ENCODE peak calls at places on chromosomes 12 and 14, in five cellular contexts. I is fibroblast of lung, G is left lung, X is AG04450, U is tibial artery. M is an unnamed sample.

GRCh38 chr14:96676161-96676560 is 121.0 kb upstream of the VRK1 start:
- DNase-seq in I (peak; percentile 48), U (no peak), X (no peak), G (no peak), M (peak; percentile 8)

GRCh38 chr12:103632554-103633216 is 45.6 kb downstream of the STAB2 start:
- DNase-seq in X (no peak), I (no peak), U (no peak), G (peak; percentile 47), M (no peak)

GRCh38 chr12:63889721-63890509 is 45.4 kb downstream of the SRGAP1 start:
- DNase-seq in U (no peak), X (no peak), G (no peak), I (no peak), M (no peak)

GRCh38 chr12:666766-667308 is 3.6 kb upstream of the NINJ2 start:
- DNase-seq in X (no peak), G (no peak), I (peak; percentile 63), U (no peak), M (no peak)

GRCh38 chr14:101330416-101331140 is 230.7 kb upstream of the DIO3 start:
- DNase-seq in X (no peak), U (no peak), G (no peak), I (no peak), M (no peak)

GRCh38 chr14:23171251-23171975 is 12.0 kb downstream of the SLC7A8 start:
- DNase-seq in I (peak; percentile 59), U (no peak), G (no peak), X (no peak), M (peak; percentile 33)

GRCh38 chr12:23055004-23055403 is 430.0 kb downstream of the ETNK1 start:
- DNase-seq in U (no peak), X (no peak), I (peak; percentile 15), G (no peak), M (peak; percentile 2)

GRCh38 chr12:11823043-11823442 is 173.6 kb downstream of the ETV6 start:
- DNase-seq in I (peak; percentile 91), G (no peak), U (no peak), X (peak; percentile 44), M (peak; percentile 15)

GRCh38 chr14:84797326-84797725 is 732.6 kb upstream of the FLRT2 start:
- DNase-seq in X (no peak), G (no peak), U (no peak), I (peak; percentile 59), M (no peak)

GRCh38 chr12:8665729-8666128 is 3.1 kb upstream of the MFAP5 start:
- DNase-seq in I (no peak), X (no peak), U (no peak), G (no peak), M (no peak)

GRCh38 chr14:46250113-46250703 is 401.4 kb downstream of the RPL10L start:
- DNase-seq in G (no peak), I (peak; percentile 14), X (no peak), U (no peak), M (peak; percentile 1)

GRCh38 chr12:113519464-113520191 is 48.0 kb upstream of the LHX5 start:
- DNase-seq in X (no peak), U (no peak), I (no peak), G (no peak), M (no peak)
- H3K4me3 ChIP-seq in X (no peak overlapping the region), U (no peak overlapping the region), I (no peak overlapping the region), G (no peak overlapping the region), M (no peak overlapping the region)

GRCh38 chr12:53476769-53477209 is 22.5 kb downstream of the MAP3K12 start:
- DNase-seq in U (no peak), I (no peak), X (no peak), G (no peak), M (no peak)
- TF ChIP-seq CTCF in U (no peak), I (peak; percentile 22), X (peak; percentile 47), G (peak; percentile 11), M (peak; percentile 33)

GRCh38 chr14:75433631-75434556 is 6.1 kb downstream of the JDP2 start:
- DNase-seq in G (no peak), X (no peak), I (no peak), U (no peak), M (no peak)
- H3K4me3 ChIP-seq in G (no peak overlapping the region), X (no peak overlapping the region), I (no peak overlapping the region), U (no peak overlapping the region), M (no peak overlapping the region)

GRCh38 chr12:124498178-124498869 is 69.1 kb downstream of the NCOR2 start:
- DNase-seq in X (no peak), G (no peak), I (peak; percentile 83), U (no peak), M (peak; percentile 83)

GRCh38 chr12:124500232-124501079 is 67.0 kb downstream of the NCOR2 start:
- DNase-seq in G (no peak), U (no peak), X (no peak), I (peak; percentile 92), M (no peak)

GRCh38 chr12:124497658-124498057 is 69.8 kb downstream of the NCOR2 start:
- DNase-seq in G (no peak), X (peak; percentile 69), I (peak; percentile 93), U (peak; percentile 75), M (no peak)

GRCh38 chr12:124499873-124500231 is 67.6 kb downstream of the NCOR2 start:
- DNase-seq in G (no peak), U (no peak), I (no peak), X (no peak), M (no peak)

GRCh38 chr12:124498870-124499753 is 68.3 kb downstream of the NCOR2 start:
- DNase-seq in U (no peak), G (no peak), I (peak; percentile 81), X (no peak), M (no peak)
- TF ChIP-seq CTCF in U (no peak), G (no peak), I (no peak), X (peak; percentile 16), M (no peak)

M was measured in astrocyte of the cerebellum.